ENCODE peak calls at places on chromosomes 5 and 9, in nine cellular contexts. J is choroid plexus epithelial cell, A is esophagus squamous epithelium, V is adrenal gland, U is omental fat pad, L is astrocyte of the cerebellum, I is GM06990, K is endothelial cell, H is Caco-2. E is an unnamed sample.

GRCh38 chr9:38141751-38142150 is 72.7 kb upstream of the SHB start:
- DNase-seq in J (peak), A (no peak), V (no peak), U (no peak), L (peak), I (no peak), K (no peak), H (no peak), E (no peak)

GRCh38 chr9:127803507-127804352 is 1.0 kb downstream of the FPGS start:
- DNase-seq in J (no peak), A (no peak), V (peak), U (no peak), L (no peak), I (no peak), K (no peak), H (no peak), E (no peak)

GRCh38 chr9:69254223-69254622 is 70.8 kb upstream of the ENTREP1 start:
- DNase-seq in J (no peak), A (no peak), V (no peak), U (no peak), L (no peak), I (no peak), K (no peak), H (no peak), E (no peak)

GRCh38 chr5:172640822-172641358 is at the start of gene NEURL1B:
- DNase-seq in J (peak), A (no peak), V (peak), U (no peak), L (no peak), I (peak), K (peak), H (peak), E (peak)

GRCh38 chr5:172661536-172661935 is 20.5 kb downstream of the NEURL1B start:
- DNase-seq in J (no peak), A (no peak), V (no peak), U (no peak), L (no peak), I (no peak), K (peak), H (no peak), E (no peak)

GRCh38 chr5:159947708-159948358 is 31.6 kb downstream of the ADRA1B start:
- DNase-seq in J (no peak), A (no peak), V (no peak), U (no peak), L (peak), I (no peak), K (no peak), H (no peak), E (no peak)

GRCh38 chr5:41793156-41793770 is 77.0 kb downstream of the OXCT1 start:
- DNase-seq in J (peak), A (no peak), V (no peak), U (no peak), L (peak), I (no peak), K (no peak), H (no peak), E (no peak)

GRCh38 chr5:179800696-179801201 is 5.9 kb downstream of the MGAT4B start:
- DNase-seq in J (no peak), A (no peak), V (peak), U (no peak), L (no peak), I (no peak), K (no peak), H (no peak), E (no peak)

GRCh38 chr9:133167769-133168168 is 4.1 kb upstream of the GBGT1 start:
- DNase-seq in J (no peak), A (no peak), V (no peak), U (no peak), L (no peak), I (no peak), K (no peak), H (peak), E (no peak)

GRCh38 chr5:78483809-78484521 is 123.5 kb downstream of the SCAMP1 start:
- DNase-seq in J (peak), A (no peak), V (no peak), U (no peak), L (no peak), I (peak), K (no peak), H (no peak), E (no peak)

GRCh38 chr5:43193952-43194321 is 1.9 kb downstream of the NIM1K start:
- DNase-seq in J (no peak), A (no peak), V (no peak), U (no peak), L (no peak), I (no peak), K (no peak), H (no peak), E (no peak)

GRCh38 chr5:3509290-3509689 is 86.3 kb upstream of the IRX1 start:
- DNase-seq in J (no peak), A (no peak), V (no peak), U (no peak), L (no peak), I (no peak), K (no peak), H (no peak), E (no peak)
- TF ChIP-seq CTCF in J (no peak), A (no peak), V (no peak), U (no peak), L (no peak), I (no peak), K (no peak), H (peak), E (no peak)

GRCh38 chr5:181170237-181170830 is 22.9 kb downstream of the OR2V2 start:
- DNase-seq in J (no peak), A (no peak), V (no peak), U (no peak), L (no peak), I (no peak), K (no peak), H (no peak), E (no peak)

GRCh38 chr5:181170996-181171395 is 23.6 kb downstream of the OR2V2 start:
- DNase-seq in J (no peak), A (no peak), V (no peak), U (no peak), L (peak), I (no peak), K (no peak), H (no peak), E (no peak)

GRCh38 chr5:181166812-181167733 is 19.7 kb downstream of the OR2V2 start:
- DNase-seq in J (no peak), A (no peak), V (no peak), U (no peak), L (no peak), I (no peak), K (no peak), H (no peak), E (no peak)

GRCh38 chr5:181168595-181169118 is 21.3 kb downstream of the OR2V2 start:
- DNase-seq in J (no peak), A (no peak), V (no peak), U (no peak), L (no peak), I (no peak), K (no peak), H (no peak), E (no peak)

DNA sequence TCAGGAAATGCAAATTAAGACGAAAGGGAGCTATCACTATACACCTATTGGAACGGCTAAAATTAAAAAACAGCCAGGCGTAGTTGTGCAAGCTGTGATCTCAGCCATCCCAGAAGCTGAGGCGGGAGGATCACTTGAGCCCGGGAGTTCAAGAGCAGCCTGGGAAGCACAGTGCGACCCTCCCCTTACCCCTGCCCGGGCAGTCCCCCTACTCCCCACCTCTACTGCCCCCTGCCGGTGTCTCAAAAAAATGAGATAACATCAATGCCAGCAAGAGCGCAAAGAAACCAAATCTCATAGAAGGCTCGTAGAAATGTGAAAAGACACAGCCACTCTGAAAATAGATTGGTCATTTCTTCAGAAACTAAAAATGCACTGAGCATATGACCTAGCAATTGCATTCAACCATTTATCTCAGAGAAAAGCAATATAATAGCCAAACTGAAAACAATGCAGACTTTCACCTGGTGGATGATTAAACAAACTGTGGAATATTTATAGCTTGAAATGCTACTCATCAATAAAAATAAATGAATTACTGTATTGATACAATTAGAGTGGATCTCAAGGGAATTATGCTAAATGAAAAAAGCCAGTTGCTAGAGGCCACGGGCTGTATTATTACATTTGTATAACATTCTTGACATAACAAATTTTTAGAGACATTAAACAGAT is 20.6 kb downstream of the OR2V2 start:
- DNase-seq in J (no peak), A (no peak), V (no peak), U (no peak), L (no peak), I (peak), K (peak), H (no peak), E (peak)
- TF ChIP-seq CTCF in J (peak), A (peak), V (no peak), U (no peak), L (peak), I (peak), K (peak), H (peak), E (peak)

DNA sequence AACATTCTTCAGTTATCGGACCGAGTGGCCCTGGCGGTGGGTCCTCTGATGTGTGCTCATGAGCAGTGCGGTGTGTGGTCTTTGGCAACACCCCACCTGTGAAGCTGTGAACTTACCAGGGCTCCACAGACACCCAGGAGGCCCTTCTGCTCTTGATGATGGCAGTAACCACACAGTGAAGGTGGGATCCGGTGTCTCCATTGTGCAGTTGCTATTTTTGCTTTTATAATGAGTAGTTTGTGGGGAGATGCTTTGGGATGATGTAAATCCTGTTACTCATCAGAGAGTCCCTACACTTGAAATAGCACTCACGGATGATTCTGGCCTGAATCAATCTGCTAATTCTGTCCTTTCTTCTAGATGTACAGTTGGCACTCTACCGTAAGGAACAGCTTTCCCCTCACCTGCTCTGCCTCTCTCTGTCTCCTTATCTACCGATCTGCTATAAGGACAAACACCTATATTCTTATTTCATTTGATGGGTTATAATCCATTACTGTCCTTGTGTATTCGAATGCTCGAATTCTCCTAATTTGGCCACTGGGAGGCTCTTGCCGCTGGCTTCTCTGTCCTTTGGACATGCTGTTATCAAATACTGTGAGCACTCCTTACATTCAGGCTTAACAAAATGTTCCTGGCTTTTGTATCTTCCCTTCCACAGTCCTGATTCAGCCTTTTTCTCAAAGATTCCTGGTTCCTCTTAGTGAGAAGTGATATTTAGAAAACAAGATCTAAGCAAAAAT is 20.2 kb downstream of the ATPSCKMT start:
- DNase-seq in J (peak), A (no peak), V (no peak), U (no peak), L (peak), I (no peak), K (no peak), H (no peak), E (no peak)
- TF ChIP-seq CTCF in J (peak), A (peak), V (no peak), U (no peak), L (peak), I (no peak), K (no peak), H (peak), E (no peak)

GRCh38 chr5:55982957-55983381 is 11.8 kb downstream of the IL6ST start:
- DNase-seq in J (peak), A (no peak), V (no peak), U (no peak), L (no peak), I (no peak), K (no peak), H (peak), E (no peak)
- TF ChIP-seq CTCF in J (peak), A (peak), V (peak), U (no peak), L (peak), I (peak), K (no peak), H (peak), E (peak)

E was measured in GM13977.